ENCODE peak calls at places on chromosomes 12 and 14, in nine cellular contexts. One of them, this sample, is unnamed.

GRCh38 chr12:38669081-38669480 is 236.3 kb downstream of the CPNE8 start:
- DNase-seq in HFF-Myc: no peak
- DNase-seq in ureter: no peak
- DNase-seq in activated naive CD4-positive, alpha-beta T cell treated with Interleukin-2 at 50 U/mL for 16 hours: no peak
- DNase-seq in NCI-H1105: no peak
- DNase-seq in posterior vena cava: no peak
- DNase-seq in prostate gland: no peak
- DNase-seq in anterior cingulate cortex: no peak
- DNase-seq in Daoy: no peak
- DNase-seq in this sample: no peak

GRCh38 chr12:27822076-27822712 is 42.2 kb upstream of the MANSC4 start:
- DNase-seq in HFF-Myc: peak; percentile 76
- DNase-seq in ureter: no peak
- DNase-seq in activated naive CD4-positive, alpha-beta T cell treated with Interleukin-2 at 50 U/mL for 16 hours: peak; percentile 79
- DNase-seq in NCI-H1105: no peak
- DNase-seq in posterior vena cava: no peak
- DNase-seq in prostate gland: no peak
- DNase-seq in anterior cingulate cortex: no peak
- DNase-seq in Daoy: peak; percentile 91
- DNase-seq in this sample: no peak

GRCh38 chr12:793037-793436 is 40.7 kb downstream of the WNK1 start:
- DNase-seq in HFF-Myc: no peak
- DNase-seq in ureter: no peak
- DNase-seq in activated naive CD4-positive, alpha-beta T cell treated with Interleukin-2 at 50 U/mL for 16 hours: no peak
- DNase-seq in NCI-H1105: no peak
- DNase-seq in posterior vena cava: no peak
- DNase-seq in prostate gland: no peak
- DNase-seq in anterior cingulate cortex: no peak
- DNase-seq in Daoy: no peak
- DNase-seq in this sample: no peak

GRCh38 chr14:36646664-36647416 is 14.8 kb upstream of the PAX9 start:
- DNase-seq in HFF-Myc: no peak
- DNase-seq in ureter: no peak
- DNase-seq in activated naive CD4-positive, alpha-beta T cell treated with Interleukin-2 at 50 U/mL for 16 hours: no peak
- DNase-seq in NCI-H1105: no peak
- DNase-seq in posterior vena cava: no peak
- DNase-seq in prostate gland: no peak
- DNase-seq in anterior cingulate cortex: no peak
- DNase-seq in Daoy: peak; percentile 87
- DNase-seq in this sample: no peak

GRCh38 chr12:6047249-6048227 is 76.9 kb downstream of the VWF start:
- DNase-seq in HFF-Myc: no peak
- DNase-seq in ureter: no peak
- DNase-seq in activated naive CD4-positive, alpha-beta T cell treated with Interleukin-2 at 50 U/mL for 16 hours: no peak
- DNase-seq in NCI-H1105: no peak
- DNase-seq in posterior vena cava: no peak
- DNase-seq in prostate gland: no peak
- DNase-seq in anterior cingulate cortex: no peak
- DNase-seq in Daoy: no peak
- DNase-seq in this sample: no peak

GRCh38 chr12:110927545-110927944 is 7.2 kb upstream of the MYL2 start:
- DNase-seq in HFF-Myc: no peak
- DNase-seq in ureter: no peak
- DNase-seq in activated naive CD4-positive, alpha-beta T cell treated with Interleukin-2 at 50 U/mL for 16 hours: no peak
- DNase-seq in NCI-H1105: no peak
- DNase-seq in posterior vena cava: peak; percentile 36
- DNase-seq in prostate gland: no peak
- DNase-seq in anterior cingulate cortex: no peak
- DNase-seq in Daoy: no peak
- DNase-seq in this sample: no peak

GRCh38 chr12:13049816-13050215 is 5.6 kb downstream of the FAM234B start:
- DNase-seq in HFF-Myc: no peak
- DNase-seq in ureter: no peak
- DNase-seq in activated naive CD4-positive, alpha-beta T cell treated with Interleukin-2 at 50 U/mL for 16 hours: no peak
- DNase-seq in NCI-H1105: no peak
- DNase-seq in posterior vena cava: no peak
- DNase-seq in prostate gland: no peak
- DNase-seq in anterior cingulate cortex: no peak
- DNase-seq in Daoy: no peak
- DNase-seq in this sample: no peak

GRCh38 chr12:124497658-124498057 is 69.8 kb downstream of the NCOR2 start:
- DNase-seq in HFF-Myc: no peak
- DNase-seq in ureter: no peak
- DNase-seq in activated naive CD4-positive, alpha-beta T cell treated with Interleukin-2 at 50 U/mL for 16 hours: no peak
- DNase-seq in NCI-H1105: no peak
- DNase-seq in posterior vena cava: peak; percentile 95
- DNase-seq in prostate gland: no peak
- DNase-seq in anterior cingulate cortex: peak; percentile 50
- DNase-seq in Daoy: peak; percentile 79
- DNase-seq in this sample: peak; percentile 75

This sample was measured in body of pancreas.